ENCODE peak calls at places on chromosomes 1 and 21, in four cellular contexts. V, E, H and U are unnamed samples.

GRCh38 chr1:178551940-178552339 is 39.0 kb downstream of the TEX35 start:
- DNase-seq in V (no peak), E (no peak), H (no peak), U (no peak)

GRCh38 chr1:162062542-162063015 is 6.9 kb upstream of the NOS1AP start:
- DNase-seq in V (peak), H (peak), E (no peak), U (peak)

GRCh38 chr1:154746620-154747299 is 123.3 kb downstream of the KCNN3 start:
- DNase-seq in H (no peak), E (no peak), V (no peak), U (no peak)

GRCh38 chr21:45634511-45635183 is 8.9 kb upstream of the PCBP3 start:
- DNase-seq in H (no peak), V (peak), E (no peak), U (no peak)

GRCh38 chr1:97488505-97488904 is 432.3 kb downstream of the DPYD start:
- DNase-seq in H (no peak), V (no peak), E (no peak), U (no peak)

GRCh38 chr1:91165033-91165654 is 143.3 kb upstream of the ZNF644 start:
- DNase-seq in E (peak), H (peak), V (peak), U (peak)

GRCh38 chr1:172764378-172764777 is 105.5 kb downstream of the FASLG start:
- DNase-seq in V (no peak), E (no peak), H (no peak), U (no peak)

GRCh38 chr1:207868252-207868768 is 42.6 kb downstream of the CD34 start:
- DNase-seq in E (peak), V (no peak), H (no peak), U (no peak)

GRCh38 chr1:111813440-111814304 is 58.0 kb downstream of the DDX20 start:
- DNase-seq in E (no peak), V (no peak), H (no peak), U (no peak)

GRCh38 chr1:205317311-205317917 is 4.1 kb downstream of the NUAK2 start:
- DNase-seq in H (no peak), E (peak), V (no peak), U (no peak)

GRCh38 chr1:182196897-182197546 is 135.5 kb upstream of the ZNF648 start:
- DNase-seq in E (peak), H (no peak), V (no peak), U (no peak)

GRCh38 chr1:158179301-158180041 is 1.2 kb upstream of the CD1D start:
- DNase-seq in E (no peak), V (no peak), H (no peak), U (no peak)

GRCh38 chr1:70220015-70220414 is 1.2 kb upstream of the SRSF11 start:
- DNase-seq in H (no peak), E (no peak), V (no peak), U (no peak)

GRCh38 chr21:46327711-46328110 is 3.8 kb downstream of the PCNT start:
- DNase-seq in V (no peak), E (no peak), H (no peak), U (no peak)

GRCh38 chr1:61121631-61122030 is 39.3 kb downstream of the NFIA start:
- DNase-seq in V (no peak), H (no peak), E (no peak), U (no peak)

GRCh38 chr1:61122389-61122788 is 40.0 kb downstream of the NFIA start:
- DNase-seq in V (no peak), H (no peak), E (no peak), U (no peak)

GRCh38 chr1:61124078-61124477 is 41.7 kb downstream of the NFIA start:
- DNase-seq in E (no peak), V (no peak), H (no peak), U (no peak)

GRCh38 chr1:61124691-61125090 is 42.3 kb downstream of the NFIA start:
- DNase-seq in E (no peak), H (no peak), V (no peak), U (no peak)

DNA sequence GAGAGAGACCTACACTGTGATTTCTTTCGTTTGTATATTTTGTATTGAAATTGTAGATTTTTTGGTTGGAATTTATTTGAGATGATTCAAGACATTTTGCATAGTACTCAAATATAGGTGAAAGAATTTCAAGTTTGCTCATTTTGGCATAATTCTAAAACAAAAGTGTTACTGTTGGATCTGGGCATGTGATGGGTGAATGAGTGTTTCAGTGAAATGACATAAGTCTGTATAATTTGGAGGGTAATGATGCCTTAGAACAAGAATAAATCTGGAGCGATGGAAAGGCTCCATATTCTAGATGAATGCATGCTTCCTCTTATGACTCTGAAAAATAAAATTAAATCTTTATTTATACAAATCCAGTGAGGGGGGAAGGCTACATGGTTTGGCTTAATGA is 41.0 kb downstream of the NFIA start:
- DNase-seq in E (no peak), V (no peak), H (no peak), U (no peak)
- H3K4me3 ChIP-seq in E (no peak), V (no peak), H (no peak), U (no peak)

DNA sequence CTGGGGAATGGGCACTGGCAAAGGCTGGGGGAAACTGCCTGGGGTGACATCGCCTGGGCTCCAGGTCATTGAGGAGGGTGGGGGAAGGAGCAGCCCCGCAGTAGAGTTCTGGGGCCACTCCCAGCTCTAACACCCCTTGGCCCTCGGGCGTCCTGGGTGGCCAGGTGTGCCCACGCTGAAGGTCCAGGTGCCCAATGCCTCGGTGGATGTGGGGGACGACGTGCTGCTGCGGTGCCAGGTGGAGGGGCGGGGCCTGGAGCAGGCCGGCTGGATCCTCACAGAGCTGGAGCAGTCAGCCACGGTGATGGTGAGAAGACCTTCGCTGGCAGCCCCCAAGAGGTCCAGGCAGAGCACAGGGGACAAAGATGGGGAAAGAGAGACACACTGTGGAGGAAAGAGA is 7.7 kb downstream of the NTRK1 start:
- DNase-seq in H (no peak), E (no peak), V (no peak), U (no peak)
- TF ChIP-seq CTCF in H (no peak), E (no peak), V (no peak), U (no peak)

GRCh38 chr1:211133841-211134669 is at the start of gene KCNH1:
- DNase-seq in E (peak), V (peak), H (peak), U (peak)
- H3K4me3 ChIP-seq in E (peak), V (peak), H (peak), U (peak)

GRCh38 chr1:31005198-31005597 is 60.3 kb downstream of the PUM1 start:
- DNase-seq in H (no peak), E (no peak), V (no peak), U (no peak)
- TF ChIP-seq CTCF in H (no peak), E (no peak), V (no peak), U (no peak)

GRCh38 chr21:36750579-36750959 is 51.7 kb downstream of the SIM2 start:
- DNase-seq in E (no peak), V (no peak), H (no peak), U (no peak)

GRCh38 chr21:36747114-36747814 is 48.3 kb downstream of the SIM2 start:
- DNase-seq in V (no peak), E (no peak), H (no peak), U (no peak)

GRCh38 chr21:36751383-36751782 is 52.5 kb downstream of the SIM2 start:
- DNase-seq in V (no peak), E (no peak), H (no peak), U (no peak)

GRCh38 chr21:36747815-36748381 is 49.0 kb downstream of the SIM2 start:
- DNase-seq in V (peak), H (no peak), E (no peak), U (no peak)

DNA sequence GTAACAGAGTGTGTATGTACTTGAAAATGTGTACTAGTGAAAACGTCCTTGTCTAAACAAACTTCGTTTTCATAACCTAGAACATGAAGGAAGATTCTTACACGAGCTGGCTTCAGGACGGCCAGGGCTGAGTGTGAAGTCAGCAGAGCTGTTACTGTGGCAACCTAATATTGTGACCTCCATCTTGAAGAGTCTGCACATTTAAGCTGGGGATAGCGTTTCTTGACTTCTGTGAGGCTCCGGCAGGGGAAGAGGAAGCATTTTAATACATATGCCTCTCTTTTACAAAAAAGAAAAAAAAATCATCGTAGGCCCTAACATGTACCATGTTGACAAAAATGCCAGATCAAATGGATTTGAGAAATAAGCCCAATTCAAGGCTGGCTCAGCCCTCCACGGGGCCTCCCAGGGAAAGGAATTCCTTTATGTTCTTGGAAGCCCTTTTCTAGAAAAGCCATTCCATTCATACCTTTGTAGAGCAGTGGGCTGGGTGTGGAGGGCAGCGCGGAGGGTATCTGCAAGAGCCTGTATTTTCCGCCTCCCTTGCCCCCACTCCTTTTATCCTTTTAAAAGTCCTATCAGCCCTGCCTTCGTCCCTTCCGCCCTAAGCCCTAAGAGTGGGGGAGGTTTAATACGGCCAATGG is 51.1 kb downstream of the SIM2 start:
- DNase-seq in H (no peak), V (peak), E (no peak), U (no peak)
- H3K4me3 ChIP-seq in H (no peak), V (no peak), E (no peak), U (no peak)

DNA sequence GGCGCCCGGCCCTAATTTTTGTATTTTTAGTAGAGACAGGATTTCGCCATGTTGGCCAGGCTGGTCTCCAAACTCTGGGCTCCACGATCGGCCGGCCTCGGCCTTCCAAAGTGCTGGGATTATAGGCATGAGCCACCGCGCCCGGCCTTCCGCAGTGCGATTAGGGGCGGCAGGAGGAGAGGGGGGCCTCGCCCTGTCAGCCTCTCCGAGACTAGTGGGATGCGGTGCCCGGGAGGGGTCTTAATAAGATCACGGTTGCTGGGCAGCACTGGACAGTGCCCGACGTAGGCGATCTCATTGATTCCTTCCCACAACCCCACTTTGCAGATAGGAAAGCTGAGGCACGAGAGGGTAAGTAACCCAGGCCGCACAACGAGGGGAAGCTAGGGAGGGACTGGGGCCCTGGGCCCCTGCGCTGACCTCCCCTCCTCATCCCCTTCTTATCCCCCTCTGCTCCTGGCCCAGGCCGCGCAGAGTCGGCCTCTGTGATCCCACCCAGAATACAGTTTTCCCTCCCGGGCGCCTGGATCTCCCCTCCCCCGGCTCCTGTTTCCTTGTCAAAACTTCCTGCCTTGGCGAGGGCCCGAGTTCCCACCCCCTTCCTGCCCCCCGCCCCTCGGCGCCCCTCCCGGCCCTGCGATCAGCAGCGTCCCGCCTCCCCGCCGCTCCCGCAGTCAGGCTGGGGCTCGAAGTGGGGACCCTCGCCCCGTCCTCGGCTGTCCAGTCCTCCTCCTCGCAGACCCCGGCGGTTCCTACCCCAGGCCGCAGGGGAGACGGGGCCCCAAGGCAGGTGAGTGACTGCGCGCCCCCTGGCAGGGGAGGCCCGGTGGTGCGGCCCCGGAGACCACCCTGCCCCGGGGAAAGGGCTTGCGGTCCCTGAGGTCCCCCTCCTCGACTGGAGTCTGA is at the start of gene PEAR1:
- DNase-seq in V (peak), E (peak), H (no peak), U (no peak)
- TF ChIP-seq CTCF in V (peak), E (no peak), H (no peak), U (no peak)

DNA sequence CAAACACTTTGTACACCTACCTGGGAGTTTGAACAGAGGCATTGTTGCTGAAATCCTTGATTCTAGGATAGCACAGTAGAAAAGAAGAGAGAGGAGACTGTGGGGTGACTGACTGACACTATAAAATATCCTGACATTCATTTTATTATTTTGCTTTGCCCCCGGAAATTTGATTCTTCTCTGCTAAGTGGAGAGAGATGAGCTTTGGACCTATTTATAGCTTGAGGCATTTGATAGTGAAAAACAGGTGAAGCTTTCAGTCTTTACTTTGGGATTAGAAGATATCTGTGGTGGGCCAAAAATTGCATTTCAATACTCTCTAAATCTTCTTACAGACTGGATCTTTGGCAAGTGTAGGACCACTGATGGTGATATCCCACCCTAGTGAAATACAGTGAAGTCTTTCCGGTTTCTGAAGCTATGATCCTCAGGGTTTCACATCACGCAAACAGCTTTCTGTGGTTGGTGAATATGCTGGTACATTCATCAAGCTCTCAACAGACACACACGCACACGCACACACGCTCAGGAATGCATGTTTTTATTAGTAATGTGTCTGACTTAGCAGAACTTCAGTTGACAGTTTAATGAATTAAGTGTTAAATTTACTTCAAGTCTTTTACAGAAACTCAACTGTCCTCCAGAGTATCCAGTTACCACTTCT is at the start of gene AMPD1:
- DNase-seq in H (peak), V (peak), E (no peak), U (no peak)
- H3K4me3 ChIP-seq in H (no peak), V (no peak), E (no peak), U (no peak)